ENCODE peak calls at places on chromosomes 7 and 10, in nine cellular contexts. One of them, this sample, is unnamed.

GRCh38 chr7:96558530-96558929 is 151.1 kb downstream of the SEM1 start:
- DNase-seq in midbrain: no peak
- DNase-seq in SW 1271: no peak
- DNase-seq in NCI-H1092 treated with DMSO at 0.1 percent for 48 hours: no peak
- DNase-seq in HepG2: no peak
- DNase-seq in HEK293T: no peak
- DNase-seq in AG20443: no peak
- DNase-seq in cerebellum: no peak
- DNase-seq in stimulated activated naive CD8-positive, alpha-beta T cell treated with anti-CD3 and anti-CD28 coated beads, Interleukin-15, amount 100 ng/mL, for 72 hours: no peak
- DNase-seq in this sample: no peak

GRCh38 chr7:116145245-116145852 is 65.0 kb upstream of the TES start:
- DNase-seq in AG20443: no peak
- DNase-seq in SW 1271: no peak
- DNase-seq in NCI-H1092 treated with DMSO at 0.1 percent for 48 hours: no peak
- DNase-seq in stimulated activated naive CD8-positive, alpha-beta T cell treated with anti-CD3 and anti-CD28 coated beads, Interleukin-15, amount 100 ng/mL, for 72 hours: peak
- DNase-seq in cerebellum: no peak
- DNase-seq in midbrain: no peak
- DNase-seq in HepG2: no peak
- DNase-seq in HEK293T: no peak
- DNase-seq in this sample: no peak

GRCh38 chr7:93715234-93715633 is 140.7 kb upstream of the CALCR start:
- DNase-seq in NCI-H1092 treated with DMSO at 0.1 percent for 48 hours: peak
- DNase-seq in cerebellum: no peak
- DNase-seq in AG20443: peak
- DNase-seq in HEK293T: peak
- DNase-seq in stimulated activated naive CD8-positive, alpha-beta T cell treated with anti-CD3 and anti-CD28 coated beads, Interleukin-15, amount 100 ng/mL, for 72 hours: peak
- DNase-seq in SW 1271: no peak
- DNase-seq in HepG2: peak
- DNase-seq in midbrain: no peak
- DNase-seq in this sample: peak

GRCh38 chr10:101323495-101323894 is 30.5 kb upstream of the BTRC start:
- DNase-seq in HepG2: no peak
- DNase-seq in AG20443: no peak
- DNase-seq in cerebellum: no peak
- DNase-seq in stimulated activated naive CD8-positive, alpha-beta T cell treated with anti-CD3 and anti-CD28 coated beads, Interleukin-15, amount 100 ng/mL, for 72 hours: no peak
- DNase-seq in HEK293T: no peak
- DNase-seq in SW 1271: no peak
- DNase-seq in midbrain: no peak
- DNase-seq in NCI-H1092 treated with DMSO at 0.1 percent for 48 hours: no peak
- DNase-seq in this sample: peak

GRCh38 chr10:28459453-28460144 is 73.3 kb upstream of the WAC start:
- DNase-seq in AG20443: no peak
- DNase-seq in SW 1271: no peak
- DNase-seq in cerebellum: no peak
- DNase-seq in midbrain: no peak
- DNase-seq in stimulated activated naive CD8-positive, alpha-beta T cell treated with anti-CD3 and anti-CD28 coated beads, Interleukin-15, amount 100 ng/mL, for 72 hours: no peak
- DNase-seq in NCI-H1092 treated with DMSO at 0.1 percent for 48 hours: no peak
- DNase-seq in HEK293T: no peak
- DNase-seq in HepG2: no peak
- DNase-seq in this sample: peak

GRCh38 chr10:70785190-70785589 is at the start of gene TBATA:
- DNase-seq in midbrain: no peak
- DNase-seq in cerebellum: no peak
- DNase-seq in HEK293T: no peak
- DNase-seq in SW 1271: no peak
- DNase-seq in NCI-H1092 treated with DMSO at 0.1 percent for 48 hours: no peak
- DNase-seq in AG20443: no peak
- DNase-seq in HepG2: no peak
- DNase-seq in stimulated activated naive CD8-positive, alpha-beta T cell treated with anti-CD3 and anti-CD28 coated beads, Interleukin-15, amount 100 ng/mL, for 72 hours: no peak
- DNase-seq in this sample: no peak

GRCh38 chr7:15309891-15310290 is 251.9 kb downstream of the AGMO start:
- DNase-seq in AG20443: peak
- DNase-seq in SW 1271: no peak
- DNase-seq in HepG2: no peak
- DNase-seq in stimulated activated naive CD8-positive, alpha-beta T cell treated with anti-CD3 and anti-CD28 coated beads, Interleukin-15, amount 100 ng/mL, for 72 hours: no peak
- DNase-seq in midbrain: no peak
- DNase-seq in cerebellum: no peak
- DNase-seq in HEK293T: no peak
- DNase-seq in NCI-H1092 treated with DMSO at 0.1 percent for 48 hours: peak
- DNase-seq in this sample: no peak

GRCh38 chr7:119377-120163 is 72.8 kb upstream of the FAM20C start:
- DNase-seq in cerebellum: no peak
- DNase-seq in AG20443: peak
- DNase-seq in NCI-H1092 treated with DMSO at 0.1 percent for 48 hours: no peak
- DNase-seq in midbrain: peak
- DNase-seq in HEK293T: no peak
- DNase-seq in stimulated activated naive CD8-positive, alpha-beta T cell treated with anti-CD3 and anti-CD28 coated beads, Interleukin-15, amount 100 ng/mL, for 72 hours: no peak
- DNase-seq in HepG2: no peak
- DNase-seq in SW 1271: no peak
- DNase-seq in this sample: no peak

GRCh38 chr10:74051729-74052342 is 53.9 kb downstream of the VCL start:
- DNase-seq in NCI-H1092 treated with DMSO at 0.1 percent for 48 hours: no peak
- DNase-seq in SW 1271: no peak
- DNase-seq in AG20443: no peak
- DNase-seq in HepG2: no peak
- DNase-seq in HEK293T: no peak
- DNase-seq in stimulated activated naive CD8-positive, alpha-beta T cell treated with anti-CD3 and anti-CD28 coated beads, Interleukin-15, amount 100 ng/mL, for 72 hours: no peak
- DNase-seq in midbrain: no peak
- DNase-seq in cerebellum: no peak
- DNase-seq in this sample: peak

GRCh38 chr10:69661414-69662172 is 31.5 kb downstream of the FAM241B start:
- DNase-seq in midbrain: no peak
- DNase-seq in AG20443: no peak
- DNase-seq in HEK293T: no peak
- DNase-seq in NCI-H1092 treated with DMSO at 0.1 percent for 48 hours: no peak
- DNase-seq in SW 1271: no peak
- DNase-seq in cerebellum: no peak
- DNase-seq in HepG2: no peak
- DNase-seq in stimulated activated naive CD8-positive, alpha-beta T cell treated with anti-CD3 and anti-CD28 coated beads, Interleukin-15, amount 100 ng/mL, for 72 hours: no peak
- DNase-seq in this sample: no peak

GRCh38 chr7:19621740-19622139 is 87.1 kb downstream of the POLR1F start:
- DNase-seq in stimulated activated naive CD8-positive, alpha-beta T cell treated with anti-CD3 and anti-CD28 coated beads, Interleukin-15, amount 100 ng/mL, for 72 hours: no peak
- DNase-seq in midbrain: no peak
- DNase-seq in HEK293T: no peak
- DNase-seq in AG20443: no peak
- DNase-seq in SW 1271: no peak
- DNase-seq in NCI-H1092 treated with DMSO at 0.1 percent for 48 hours: peak
- DNase-seq in HepG2: no peak
- DNase-seq in cerebellum: no peak
- DNase-seq in this sample: no peak

GRCh38 chr10:79407397-79407796 is 38.0 kb downstream of the ZCCHC24 start:
- DNase-seq in HepG2: no peak
- DNase-seq in NCI-H1092 treated with DMSO at 0.1 percent for 48 hours: no peak
- DNase-seq in cerebellum: no peak
- DNase-seq in HEK293T: no peak
- DNase-seq in AG20443: no peak
- DNase-seq in stimulated activated naive CD8-positive, alpha-beta T cell treated with anti-CD3 and anti-CD28 coated beads, Interleukin-15, amount 100 ng/mL, for 72 hours: no peak
- DNase-seq in SW 1271: no peak
- DNase-seq in midbrain: no peak
- DNase-seq in this sample: no peak

GRCh38 chr7:69283421-69283820 is 314.9 kb upstream of the AUTS2 start:
- DNase-seq in HEK293T: no peak
- DNase-seq in SW 1271: no peak
- DNase-seq in stimulated activated naive CD8-positive, alpha-beta T cell treated with anti-CD3 and anti-CD28 coated beads, Interleukin-15, amount 100 ng/mL, for 72 hours: no peak
- DNase-seq in HepG2: no peak
- DNase-seq in midbrain: peak
- DNase-seq in cerebellum: no peak
- DNase-seq in NCI-H1092 treated with DMSO at 0.1 percent for 48 hours: no peak
- DNase-seq in AG20443: peak
- DNase-seq in this sample: no peak

GRCh38 chr10:71765907-71766716 is 7.2 kb downstream of the VSIR start:
- DNase-seq in AG20443: no peak
- DNase-seq in HepG2: no peak
- DNase-seq in stimulated activated naive CD8-positive, alpha-beta T cell treated with anti-CD3 and anti-CD28 coated beads, Interleukin-15, amount 100 ng/mL, for 72 hours: no peak
- DNase-seq in midbrain: no peak
- DNase-seq in cerebellum: no peak
- DNase-seq in SW 1271: no peak
- DNase-seq in HEK293T: no peak
- DNase-seq in NCI-H1092 treated with DMSO at 0.1 percent for 48 hours: no peak
- DNase-seq in this sample: no peak

GRCh38 chr10:70541738-70542564 is 60.6 kb downstream of the PRF1 start:
- DNase-seq in NCI-H1092 treated with DMSO at 0.1 percent for 48 hours: no peak
- DNase-seq in midbrain: no peak
- DNase-seq in stimulated activated naive CD8-positive, alpha-beta T cell treated with anti-CD3 and anti-CD28 coated beads, Interleukin-15, amount 100 ng/mL, for 72 hours: no peak
- DNase-seq in HEK293T: no peak
- DNase-seq in AG20443: no peak
- DNase-seq in HepG2: no peak
- DNase-seq in SW 1271: no peak
- DNase-seq in cerebellum: no peak
- DNase-seq in this sample: no peak

GRCh38 chr7:20784311-20785210 is 2.1 kb downstream of the SP8 start:
- DNase-seq in HEK293T: peak
- DNase-seq in NCI-H1092 treated with DMSO at 0.1 percent for 48 hours: peak
- DNase-seq in midbrain: no peak
- DNase-seq in AG20443: peak
- DNase-seq in HepG2: no peak
- DNase-seq in cerebellum: no peak
- DNase-seq in stimulated activated naive CD8-positive, alpha-beta T cell treated with anti-CD3 and anti-CD28 coated beads, Interleukin-15, amount 100 ng/mL, for 72 hours: no peak
- DNase-seq in SW 1271: peak
- DNase-seq in this sample: peak

GRCh38 chr10:12780634-12781601 is 220.6 kb downstream of the CCDC3 start:
- DNase-seq in midbrain: no peak
- DNase-seq in stimulated activated naive CD8-positive, alpha-beta T cell treated with anti-CD3 and anti-CD28 coated beads, Interleukin-15, amount 100 ng/mL, for 72 hours: no peak
- DNase-seq in NCI-H1092 treated with DMSO at 0.1 percent for 48 hours: no peak
- DNase-seq in HepG2: no peak
- DNase-seq in HEK293T: no peak
- DNase-seq in SW 1271: no peak
- DNase-seq in cerebellum: no peak
- DNase-seq in AG20443: no peak
- DNase-seq in this sample: no peak

GRCh38 chr10:35191523-35191922 is 64.9 kb downstream of the CREM start:
- DNase-seq in AG20443: no peak
- DNase-seq in HepG2: no peak
- DNase-seq in SW 1271: no peak
- DNase-seq in midbrain: peak
- DNase-seq in stimulated activated naive CD8-positive, alpha-beta T cell treated with anti-CD3 and anti-CD28 coated beads, Interleukin-15, amount 100 ng/mL, for 72 hours: no peak
- DNase-seq in NCI-H1092 treated with DMSO at 0.1 percent for 48 hours: no peak
- DNase-seq in cerebellum: no peak
- DNase-seq in HEK293T: no peak
- DNase-seq in this sample: peak

GRCh38 chr7:135197906-135198655 is 13.2 kb downstream of the WDR91 start:
- DNase-seq in cerebellum: no peak
- DNase-seq in SW 1271: no peak
- DNase-seq in NCI-H1092 treated with DMSO at 0.1 percent for 48 hours: no peak
- DNase-seq in HEK293T: no peak
- DNase-seq in HepG2: no peak
- DNase-seq in stimulated activated naive CD8-positive, alpha-beta T cell treated with anti-CD3 and anti-CD28 coated beads, Interleukin-15, amount 100 ng/mL, for 72 hours: no peak
- DNase-seq in AG20443: no peak
- DNase-seq in midbrain: no peak
- DNase-seq in this sample: no peak

This sample was measured in mesendoderm.